ENCODE peak calls at places on chromosome 17, in seven cellular contexts. L is Right ventricle myocardium superior, K is fibroblast of the conjunctiva, M is EL, X is A549, Q is T-helper 2 cell, F is OCI-LY7. P is an unnamed sample.

GRCh38 chr17:78935419-78936323 is 10.5 kb upstream of the TIMP2 start:
- DNase-seq in L (peak; percentile 76), Q (no peak), K (peak; percentile 95), F (no peak), M (peak; percentile 99), X (peak; percentile 84), P (no peak)

GRCh38 chr17:20281860-20282259 is 185.5 kb downstream of the LGALS9B start:
- DNase-seq in X (no peak), Q (no peak), K (no peak), F (no peak), M (no peak), L (peak; percentile 76), P (peak; percentile 75)

GRCh38 chr17:56595831-56596740 is 2.6 kb downstream of the NOG start:
- DNase-seq in X (no peak), Q (no peak), M (peak; percentile 72), L (no peak), F (no peak), K (no peak), P (no peak)

GRCh38 chr17:19470529-19471261 is 59.7 kb downstream of the RNF112 start:
- DNase-seq in L (peak; percentile 88), M (peak; percentile 62), X (no peak), Q (no peak), F (no peak), K (peak; percentile 35), P (peak; percentile 85)

GRCh38 chr17:43601280-43602050 is 55.3 kb upstream of the ETV4 start:
- DNase-seq in M (no peak), Q (no peak), X (no peak), K (no peak), F (no peak), L (peak; percentile 51), P (no peak)

GRCh38 chr17:3447625-3448024 is 14.0 kb upstream of the OR1E2 start:
- DNase-seq in Q (no peak), K (no peak), F (peak; percentile 25), L (no peak), M (peak; percentile 3), X (no peak), P (no peak)

GRCh38 chr17:8173871-8174322 is 2.3 kb downstream of the TMEM107 start:
- DNase-seq in X (no peak), K (no peak), Q (no peak), L (peak; percentile 14), M (no peak), F (peak; percentile 44), P (no peak)

GRCh38 chr17:1008008-1008761 is 11.3 kb downstream of the TIMM22 start:
- DNase-seq in K (peak; percentile 28), X (no peak), M (no peak), Q (no peak), L (peak; percentile 77), F (no peak), P (no peak)

GRCh38 chr17:21318439-21318838 is 33.9 kb downstream of the MAP2K3 start:
- DNase-seq in X (no peak), Q (no peak), K (no peak), M (no peak), L (no peak), F (no peak), P (peak; percentile 44)

GRCh38 chr17:80243526-80244433 is 16.9 kb upstream of the RNF213 start:
- DNase-seq in L (no peak), K (no peak), X (no peak), F (no peak), M (no peak), Q (no peak), P (peak; percentile 45)

GRCh38 chr17:64154321-64155089 is 24.6 kb upstream of the ERN1 start:
- DNase-seq in M (peak; percentile 10), L (no peak), X (no peak), Q (no peak), K (no peak), F (no peak), P (no peak)